ENCODE peak calls at places on chromosome 21, in four cellular contexts. K is right cardiac atrium, Q is left lung, I is H9. W is an unnamed sample.

GRCh38 chr21:43832648-43833047 is 32.4 kb upstream of the AGPAT3 start:
- DNase-seq in K (no peak), Q (no peak), I (no peak), W (no peak)

GRCh38 chr21:42148584-42148983 is 70.4 kb upstream of the ABCG1 start:
- DNase-seq in K (no peak), Q (peak; percentile 6), I (no peak), W (no peak)

GRCh38 chr21:45187646-45188045 is 100.0 kb downstream of the POFUT2 start:
- DNase-seq in K (no peak), Q (no peak), I (no peak), W (no peak)

GRCh38 chr21:44013380-44014088 is 1.4 kb downstream of the TRAPPC10 start:
- DNase-seq in K (no peak), Q (no peak), I (no peak), W (no peak)

GRCh38 chr21:39118061-39118460 is 65.2 kb downstream of the PSMG1 start:
- DNase-seq in K (no peak), Q (no peak), I (no peak), W (no peak)

GRCh38 chr21:34046917-34047316 is 26.5 kb upstream of the MRPS6 start:
- DNase-seq in K (no peak), Q (no peak), I (no peak), W (no peak)

GRCh38 chr21:33587792-33588484 is 546 bp downstream of the DONSON start:
- DNase-seq in K (peak; percentile 50), Q (peak; percentile 39), I (peak; percentile 44), W (no peak)

GRCh38 chr21:14382486-14382834 is 486 bp downstream of the HSPA13 start:
- DNase-seq in K (no peak), Q (peak; percentile 32), I (no peak), W (no peak)

GRCh38 chr21:45764792-45765191 is 121.3 kb downstream of the PCBP3 start:
- DNase-seq in K (no peak), Q (no peak), I (no peak), W (no peak)

GRCh38 chr21:41926068-41926806 is 27.6 kb downstream of the C2CD2 start:
- DNase-seq in K (no peak), Q (peak; percentile 40), I (no peak), W (no peak)

GRCh38 chr21:45612096-45613019 is 31.2 kb upstream of the PCBP3 start:
- DNase-seq in K (no peak), Q (peak; percentile 28), I (peak; percentile 18), W (no peak)

GRCh38 chr21:29164330-29164942 is 34.0 kb downstream of the MAP3K7CL start:
- DNase-seq in K (no peak), Q (no peak), I (no peak), W (no peak)

GRCh38 chr21:41481191-41481590 is 26.8 kb downstream of the TMPRSS2 start:
- DNase-seq in K (no peak), Q (no peak), I (no peak), W (no peak)

GRCh38 chr21:35163381-35163780 is 114.3 kb upstream of the RUNX1 start:
- DNase-seq in K (no peak), Q (no peak), I (no peak), W (no peak)

GRCh38 chr21:45811136-45811535 is 167.6 kb downstream of the PCBP3 start:
- DNase-seq in K (no peak), Q (no peak), I (no peak), W (no peak)

GRCh38 chr21:34135330-34135729 is 62.0 kb downstream of the MRPS6 start:
- DNase-seq in K (no peak), Q (no peak), I (no peak), W (no peak)

GRCh38 chr21:33948096-33948950 is 32.7 kb upstream of the ATP5PO start:
- DNase-seq in K (peak; percentile 43), Q (peak; percentile 74), I (peak; percentile 92), W (no peak)

GRCh38 chr21:34511787-34512451 is at the start of gene KCNE1:
- DNase-seq in K (peak; percentile 54), Q (peak; percentile 78), I (no peak), W (no peak)

GRCh38 chr21:29678616-29679015 is 261.2 kb downstream of the GRIK1 start:
- DNase-seq in K (no peak), Q (no peak), I (no peak), W (no peak)

GRCh38 chr21:31616216-31616615 is 43.3 kb upstream of the SOD1 start:
- DNase-seq in K (no peak), Q (no peak), I (no peak), W (no peak)

GRCh38 chr21:42568834-42569731 is 55.4 kb downstream of the SLC37A1 start:
- DNase-seq in K (no peak), Q (peak; percentile 35), I (no peak), W (no peak)

GRCh38 chr21:43294194-43294902 is 125.5 kb downstream of the CRYAA start:
- DNase-seq in K (peak; percentile 18), Q (no peak), I (no peak), W (no peak)

GRCh38 chr21:44763050-44763378 is 38.6 kb downstream of the UBE2G2 start:
- DNase-seq in K (no peak), Q (no peak), I (no peak), W (no peak)

GRCh38 chr21:32570456-32570855 is 14.9 kb downstream of the TCP10L start:
- DNase-seq in K (no peak), Q (no peak), I (no peak), W (no peak)

GRCh38 chr21:32044205-32044874 is 171.5 kb downstream of the HUNK start:
- DNase-seq in K (no peak), Q (no peak), I (no peak), W (no peak)

GRCh38 chr21:44537930-44538911 is 1.8 kb downstream of the KRTAP10-1 start:
- DNase-seq in K (no peak), Q (no peak), I (peak; percentile 24), W (no peak)

GRCh38 chr21:24897883-24898282 is 709.4 kb downstream of the MRPL39 start:
- DNase-seq in K (no peak), Q (no peak), I (no peak), W (no peak)

GRCh38 chr21:24899138-24899537 is 708.1 kb downstream of the MRPL39 start:
- DNase-seq in K (no peak), Q (no peak), I (no peak), W (no peak)

GRCh38 chr21:24896735-24897124 is 710.6 kb downstream of the MRPL39 start:
- DNase-seq in K (no peak), Q (no peak), I (no peak), W (no peak)

GRCh38 chr21:24895885-24896734 is 711.2 kb downstream of the MRPL39 start:
- DNase-seq in K (no peak), Q (no peak), I (no peak), W (no peak)

GRCh38 chr21:24894324-24894723 is 713.0 kb downstream of the MRPL39 start:
- DNase-seq in K (no peak), Q (no peak), I (no peak), W (no peak)
- H3K9me3 ChIP-seq in K (no peaks in the 10 kb centered on the region), Q (no peaks in the 10 kb centered on the region), I (no peaks in the 10 kb centered on the region), W (no peaks in the 10 kb centered on the region)

DNA sequence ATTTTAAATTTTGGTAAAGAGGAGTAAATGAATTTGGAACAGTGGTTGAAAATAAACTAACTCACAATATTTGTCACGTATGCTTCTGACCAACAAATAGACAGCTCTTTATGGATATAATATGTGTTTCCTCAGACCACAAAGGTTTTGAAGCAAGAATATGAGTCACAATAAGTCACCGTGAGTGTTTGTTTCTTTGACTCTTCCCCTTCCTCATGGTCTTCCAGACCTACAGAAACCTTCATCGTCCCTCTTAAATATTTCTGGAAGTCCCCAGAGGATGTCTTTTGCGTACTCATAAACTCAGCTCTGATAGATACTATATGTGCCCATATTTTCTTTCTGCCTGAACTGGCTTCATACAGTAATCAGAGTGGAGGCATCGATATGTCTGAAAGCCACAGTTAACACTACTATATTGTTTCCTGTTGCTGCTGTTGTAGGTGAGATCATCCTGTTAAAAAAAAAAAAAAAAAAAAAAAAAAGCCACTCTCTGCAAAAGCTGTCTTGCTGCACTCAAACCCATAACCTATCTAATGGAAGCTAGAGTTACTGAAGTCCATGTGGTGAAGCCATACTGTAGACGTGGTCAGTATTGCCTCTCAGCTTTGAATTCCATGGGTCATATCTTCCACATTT is 38.4 kb downstream of the ADAMTS1 start:
- DNase-seq in K (no peak), Q (no peak), I (no peak), W (no peak)
- H3K27ac ChIP-seq in K (no peak overlapping the region), Q (no peak overlapping the region), I (no peak overlapping the region), W (no peak overlapping the region)

GRCh38 chr21:26939532-26940181 is 27.2 kb downstream of the ADAMTS5 start:
- DNase-seq in K (no peak), Q (no peak), I (no peak), W (no peak)
- H3K9me3 ChIP-seq in K (no peaks in the 10 kb centered on the region), Q (no peaks in the 10 kb centered on the region), I (no peaks in the 10 kb centered on the region), W (no peaks in the 10 kb centered on the region)

DNA sequence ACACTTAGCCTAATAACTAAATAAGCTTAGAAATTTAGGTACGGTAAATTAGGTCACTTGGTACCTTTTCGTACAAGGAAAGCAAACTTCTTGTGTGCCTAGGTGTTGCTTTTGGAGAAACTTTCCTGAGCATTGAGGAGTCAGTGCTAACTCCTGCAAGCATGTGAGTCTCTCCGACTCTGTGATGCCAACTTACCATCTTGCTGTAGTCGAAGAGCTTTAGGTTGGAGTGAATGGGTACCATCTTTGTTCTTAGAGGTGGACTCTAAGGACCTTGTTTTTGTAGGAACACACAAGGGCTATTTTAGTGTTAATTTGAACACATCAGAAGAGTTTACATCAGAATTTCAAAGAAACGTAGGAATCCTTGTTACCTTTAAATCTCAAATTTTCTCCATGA is 688.9 kb downstream of the USP25 start:
- DNase-seq in K (no peak), Q (no peak), I (no peak), W (no peak)
- H3K27ac ChIP-seq in K (peak overlapping the region; percentile 25), Q (no peak overlapping the region), I (no peak overlapping the region), W (peak overlapping the region; percentile 98)

W was measured in SK-N-MC.